ENCODE peak calls at places on chromosome 16, in four cellular contexts. A, R, Y and X are unnamed samples.

GRCh38 chr16:85354623-85355514 is 242.6 kb upstream of the CIBAR2 start:
- DNase-seq in Y (peak; percentile 96), R (no peak), A (no peak), X (peak; percentile 87)

GRCh38 chr16:2914233-2914632 is 2.5 kb downstream of the FLYWCH1 start:
- DNase-seq in A (no peak), R (no peak), Y (no peak), X (no peak)

GRCh38 chr16:70438325-70438982 is 446 bp downstream of the ST3GAL2 start:
- DNase-seq in Y (peak; percentile 52), R (no peak), A (no peak), X (no peak)

GRCh38 chr16:89829630-89830437 is 1.6 kb downstream of the SPIRE2 start:
- DNase-seq in R (no peak), A (no peak), Y (no peak), X (no peak)

GRCh38 chr16:23072084-23072599 is 77.1 kb downstream of the USP31 start:
- DNase-seq in A (peak; percentile 90), R (no peak), Y (no peak), X (peak; percentile 77)

GRCh38 chr16:53678756-53679334 is 24.8 kb downstream of the RPGRIP1L start:
- DNase-seq in Y (no peak), A (peak; percentile 52), R (no peak), X (peak; percentile 17)

GRCh38 chr16:78689031-78689430 is 589.6 kb downstream of the WWOX start:
- DNase-seq in A (no peak), R (no peak), Y (no peak), X (peak; percentile 1)

GRCh38 chr16:1218930-1219611 is 6.0 kb downstream of the TPSG1 start:
- DNase-seq in R (no peak), A (no peak), Y (no peak), X (no peak)

GRCh38 chr16:88854306-88855111 is 2.2 kb downstream of the GALNS start:
- DNase-seq in A (no peak), R (no peak), Y (peak; percentile 44), X (no peak)

GRCh38 chr16:82070656-82071369 is 35.8 kb downstream of the HSD17B2 start:
- DNase-seq in A (no peak), R (peak; percentile 91), Y (no peak), X (peak; percentile 56)

GRCh38 chr16:80739523-80739922 is 64.9 kb downstream of the CDYL2 start:
- DNase-seq in R (no peak), Y (no peak), A (no peak), X (no peak)

GRCh38 chr16:49201118-49201517 is 80.5 kb downstream of the CBLN1 start:
- DNase-seq in R (no peak), A (no peak), Y (no peak), X (no peak)

GRCh38 chr16:64991011-64991410 is 130.9 kb downstream of the CDH11 start:
- DNase-seq in Y (no peak), R (no peak), A (no peak), X (no peak)

GRCh38 chr16:86437348-86437747 is 73.0 kb upstream of the FOXF1 start:
- DNase-seq in Y (no peak), R (no peak), A (no peak), X (no peak)

GRCh38 chr16:86431540-86431939 is 78.8 kb upstream of the FOXF1 start:
- DNase-seq in R (no peak), A (no peak), Y (no peak), X (no peak)

GRCh38 chr16:86432691-86433090 is 77.6 kb upstream of the FOXF1 start:
- DNase-seq in A (no peak), R (no peak), Y (no peak), X (no peak)

GRCh38 chr16:86432048-86432447 is 78.3 kb upstream of the FOXF1 start:
- DNase-seq in R (no peak), Y (no peak), A (no peak), X (no peak)

GRCh38 chr16:86436466-86437185 is 73.7 kb upstream of the FOXF1 start:
- DNase-seq in R (no peak), Y (no peak), A (no peak), X (peak; percentile 39)
- H3K9me1 ChIP-seq in R (no peaks in the 10 kb centered on the region), Y (no peaks in the 10 kb centered on the region), A (no peaks in the 10 kb centered on the region), X (no peaks in the 10 kb centered on the region)

GRCh38 chr16:17391715-17392114 is 79.0 kb downstream of the XYLT1 start:
- DNase-seq in R (no peak), Y (no peak), A (no peak), X (no peak)

GRCh38 chr16:17392857-17393421 is 77.8 kb downstream of the XYLT1 start:
- DNase-seq in R (no peak), Y (no peak), A (no peak), X (no peak)

GRCh38 chr16:17389392-17389791 is 81.4 kb downstream of the XYLT1 start:
- DNase-seq in R (no peak), A (no peak), Y (no peak), X (peak; percentile 79)

GRCh38 chr16:17395849-17396480 is 74.8 kb downstream of the XYLT1 start:
- DNase-seq in R (no peak), A (no peak), Y (no peak), X (no peak)

GRCh38 chr16:17392127-17392856 is 78.5 kb downstream of the XYLT1 start:
- DNase-seq in R (no peak), A (no peak), Y (no peak), X (no peak)
- H3K9me1 ChIP-seq in R (no peaks in the 10 kb centered on the region), A (no peaks in the 10 kb centered on the region), Y (no peaks in the 10 kb centered on the region), X (peaks cover 8% of the 10 kb centered on the region)

GRCh38 chr16:7333326-7333725 is 681 bp downstream of the RBFOX1 start:
- DNase-seq in R (no peak), A (no peak), Y (no peak), X (no peak)

GRCh38 chr16:7334801-7335560 is 2.3 kb downstream of the RBFOX1 start:
- DNase-seq in Y (no peak), A (no peak), R (no peak), X (no peak)

GRCh38 chr16:7330709-7331108 is 1.9 kb upstream of the RBFOX1 start:
- DNase-seq in Y (no peak), R (no peak), A (no peak), X (no peak)

GRCh38 chr16:7332611-7333010 is at the start of gene RBFOX1:
- DNase-seq in R (no peak), A (no peak), Y (no peak), X (no peak)

GRCh38 chr16:7331997-7332396 is 648 bp upstream of the RBFOX1 start:
- DNase-seq in A (no peak), Y (no peak), R (no peak), X (no peak)
- H3K9me1 ChIP-seq in A (no peaks in the 10 kb centered on the region), Y (no peaks in the 10 kb centered on the region), R (no peaks in the 10 kb centered on the region), X (no peaks in the 10 kb centered on the region)

DNA sequence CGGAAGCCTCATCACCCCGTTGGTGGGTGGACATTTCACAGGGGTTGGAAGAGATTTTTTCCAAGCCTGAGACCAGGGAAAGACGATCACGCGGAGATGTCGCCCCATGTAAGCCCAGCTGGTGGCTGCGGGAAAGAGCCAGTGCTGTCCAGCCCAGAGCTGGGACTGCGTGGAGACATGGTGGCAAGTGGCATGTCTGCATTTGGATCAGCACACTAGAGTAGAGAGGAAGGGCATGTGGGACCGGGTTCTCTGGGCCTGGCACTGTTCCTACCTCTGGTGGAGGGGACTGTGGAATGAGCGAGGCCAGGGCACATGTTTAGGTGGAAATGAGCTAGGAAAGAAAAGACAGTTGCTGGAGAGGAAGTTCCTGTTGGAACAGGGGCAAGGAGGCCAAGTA is 20.0 kb downstream of the SBK1 start:
- DNase-seq in A (no peak), R (no peak), Y (no peak), X (no peak)
- H3K9me1 ChIP-seq in A (no peaks in the 10 kb centered on the region), R (no peaks in the 10 kb centered on the region), Y (no peaks in the 10 kb centered on the region), X (no peaks in the 10 kb centered on the region)